ENCODE peak calls at places on chromosomes 6 and 20, in eight cellular contexts. One of them, this sample, is unnamed.
A peak's percentile ranks its signal among the peaks of the same experiment; 100 is the strongest.

GRCh38 chr20:25444556-25444955 is 37.1 kb downstream of the GINS1 start:
- DNase-seq in T follicular helper cell: no peak
- DNase-seq in K562: no peak
- DNase-seq in MV-4-11: no peak
- DNase-seq in Caco-2: no peak
- DNase-seq in T-cell: no peak
- DNase-seq in neuronal stem cell: no peak
- DNase-seq in Caki2: no peak
- DNase-seq in this sample: no peak

GRCh38 chr20:44896583-44896982 is 11.1 kb downstream of the YWHAB start:
- DNase-seq in T follicular helper cell: no peak
- DNase-seq in neuronal stem cell: no peak
- DNase-seq in Caco-2: no peak
- DNase-seq in Caki2: no peak
- DNase-seq in K562: no peak
- DNase-seq in T-cell: no peak
- DNase-seq in MV-4-11: peak; percentile 94
- DNase-seq in this sample: no peak

GRCh38 chr6:25366785-25367657 is 87.8 kb downstream of the CARMIL1 start:
- DNase-seq in neuronal stem cell: no peak
- DNase-seq in T-cell: peak; percentile 55
- DNase-seq in Caco-2: no peak
- DNase-seq in Caki2: no peak
- DNase-seq in T follicular helper cell: peak; percentile 18
- DNase-seq in MV-4-11: no peak
- DNase-seq in K562: no peak
- DNase-seq in this sample: no peak

GRCh38 chr6:168158280-168158979 is 79.4 kb upstream of the FRMD1 start:
- DNase-seq in neuronal stem cell: no peak
- DNase-seq in MV-4-11: no peak
- DNase-seq in Caki2: no peak
- DNase-seq in K562: no peak
- DNase-seq in Caco-2: no peak
- DNase-seq in T-cell: no peak
- DNase-seq in T follicular helper cell: no peak
- DNase-seq in this sample: no peak

GRCh38 chr6:139680819-139681218 is 306.4 kb upstream of the CITED2 start:
- DNase-seq in Caco-2: no peak
- DNase-seq in K562: no peak
- DNase-seq in T follicular helper cell: no peak
- DNase-seq in neuronal stem cell: no peak
- DNase-seq in MV-4-11: no peak
- DNase-seq in Caki2: no peak
- DNase-seq in T-cell: no peak
- DNase-seq in this sample: no peak

GRCh38 chr6:36777806-36778205 is 61.4 kb downstream of the CPNE5 start:
- DNase-seq in Caki2: no peak
- DNase-seq in MV-4-11: peak; percentile 75
- DNase-seq in neuronal stem cell: no peak
- DNase-seq in Caco-2: no peak
- DNase-seq in K562: no peak
- DNase-seq in T follicular helper cell: no peak
- DNase-seq in T-cell: no peak
- DNase-seq in this sample: no peak

GRCh38 chr6:3163248-3163594 is 5.9 kb upstream of the TUBB2A start:
- DNase-seq in MV-4-11: peak; percentile 47
- DNase-seq in neuronal stem cell: no peak
- DNase-seq in Caco-2: no peak
- DNase-seq in Caki2: peak; percentile 52
- DNase-seq in T-cell: no peak
- DNase-seq in K562: no peak
- DNase-seq in T follicular helper cell: no peak
- DNase-seq in this sample: no peak

GRCh38 chr20:41436679-41437078 is 70.1 kb upstream of the EMILIN3 start:
- DNase-seq in T-cell: no peak
- DNase-seq in MV-4-11: peak; percentile 90
- DNase-seq in T follicular helper cell: no peak
- DNase-seq in Caki2: no peak
- DNase-seq in neuronal stem cell: no peak
- DNase-seq in Caco-2: no peak
- DNase-seq in K562: no peak
- DNase-seq in this sample: no peak

GRCh38 chr6:20197251-20197650 is 15.0 kb downstream of the MBOAT1 start:
- DNase-seq in neuronal stem cell: no peak
- DNase-seq in T-cell: no peak
- DNase-seq in Caco-2: no peak
- DNase-seq in MV-4-11: peak; percentile 54
- DNase-seq in K562: no peak
- DNase-seq in Caki2: no peak
- DNase-seq in T follicular helper cell: no peak
- DNase-seq in this sample: no peak

GRCh38 chr20:17912916-17913315 is 55.7 kb downstream of the SNX5 start:
- DNase-seq in T follicular helper cell: no peak
- DNase-seq in K562: no peak
- DNase-seq in T-cell: no peak
- DNase-seq in neuronal stem cell: no peak
- DNase-seq in Caco-2: no peak
- DNase-seq in Caki2: no peak
- DNase-seq in MV-4-11: no peak
- DNase-seq in this sample: no peak

GRCh38 chr6:132369526-132369925 is 31.7 kb downstream of the MOXD1 start:
- DNase-seq in T follicular helper cell: no peak
- DNase-seq in Caki2: no peak
- DNase-seq in T-cell: no peak
- DNase-seq in neuronal stem cell: no peak
- DNase-seq in K562: no peak
- DNase-seq in Caco-2: no peak
- DNase-seq in MV-4-11: no peak
- DNase-seq in this sample: no peak

GRCh38 chr6:155177369-155177961 is 86.3 kb upstream of the CLDN20 start:
- DNase-seq in T-cell: no peak
- DNase-seq in K562: peak; percentile 50
- DNase-seq in Caco-2: peak; percentile 69
- DNase-seq in T follicular helper cell: peak; percentile 17
- DNase-seq in neuronal stem cell: peak; percentile 36
- DNase-seq in Caki2: peak; percentile 39
- DNase-seq in MV-4-11: peak; percentile 69
- DNase-seq in this sample: no peak

GRCh38 chr6:15628499-15629131 is 34.2 kb downstream of the DTNBP1 start:
- DNase-seq in neuronal stem cell: no peak
- DNase-seq in Caki2: no peak
- DNase-seq in T follicular helper cell: no peak
- DNase-seq in T-cell: peak; percentile 33
- DNase-seq in Caco-2: no peak
- DNase-seq in K562: no peak
- DNase-seq in MV-4-11: peak; percentile 87
- DNase-seq in this sample: no peak

GRCh38 chr20:40565681-40566040 is 123.4 kb downstream of the MAFB start:
- DNase-seq in Caco-2: no peak
- DNase-seq in neuronal stem cell: no peak
- DNase-seq in T-cell: no peak
- DNase-seq in K562: no peak
- DNase-seq in T follicular helper cell: no peak
- DNase-seq in MV-4-11: no peak
- DNase-seq in Caki2: no peak
- DNase-seq in this sample: no peak

This sample was measured in esophagus squamous epithelium.